ENCODE peak calls at places on chromosomes 6 and 20, in four cellular contexts. One of them, this sample, is unnamed.

GRCh38 chr20:57403216-57403615 is 12.0 kb downstream of the RBM38 start:
- DNase-seq in HL-60: no peak
- DNase-seq in prostate gland: no peak
- DNase-seq in dorsolateral prefrontal cortex: no peak
- DNase-seq in this sample: no peak

GRCh38 chr6:165019681-165020080 is 289.7 kb downstream of the C6orf118 start:
- DNase-seq in HL-60: no peak
- DNase-seq in prostate gland: no peak
- DNase-seq in dorsolateral prefrontal cortex: no peak
- DNase-seq in this sample: no peak

GRCh38 chr20:20761302-20761701 is 48.9 kb upstream of the RALGAPA2 start:
- DNase-seq in HL-60: no peak
- DNase-seq in prostate gland: no peak
- DNase-seq in dorsolateral prefrontal cortex: no peak
- DNase-seq in this sample: no peak

GRCh38 chr20:51318058-51318960 is 224.2 kb downstream of the NFATC2 start:
- DNase-seq in HL-60: peak; percentile 6
- DNase-seq in prostate gland: no peak
- DNase-seq in dorsolateral prefrontal cortex: no peak
- DNase-seq in this sample: no peak

GRCh38 chr20:16229813-16230212 is 343.4 kb downstream of the KIF16B start:
- DNase-seq in HL-60: no peak
- DNase-seq in prostate gland: no peak
- DNase-seq in dorsolateral prefrontal cortex: no peak
- DNase-seq in this sample: no peak

GRCh38 chr6:5512422-5512821 is 251.1 kb downstream of the FARS2 start:
- DNase-seq in HL-60: no peak
- DNase-seq in prostate gland: no peak
- DNase-seq in dorsolateral prefrontal cortex: no peak
- DNase-seq in this sample: no peak

GRCh38 chr20:44014807-44015732 is 100.4 kb downstream of the TOX2 start:
- DNase-seq in HL-60: no peak
- DNase-seq in prostate gland: no peak
- DNase-seq in dorsolateral prefrontal cortex: no peak
- DNase-seq in this sample: no peak

GRCh38 chr20:46461808-46462207 is 51.6 kb downstream of the ZNF334 start:
- DNase-seq in HL-60: no peak
- DNase-seq in prostate gland: no peak
- DNase-seq in dorsolateral prefrontal cortex: no peak
- DNase-seq in this sample: no peak

GRCh38 chr6:3732345-3733141 is 19.0 kb downstream of the PXDC1 start:
- DNase-seq in HL-60: no peak
- DNase-seq in prostate gland: peak; percentile 79
- DNase-seq in dorsolateral prefrontal cortex: peak; percentile 79
- DNase-seq in this sample: peak; percentile 61

This sample was measured in GM04504.